ENCODE peak calls at places on chromosomes 13 and 19, in nine cellular contexts. One of them, this sample, is unnamed.

GRCh38 chr19:54461201-54462071 is 2.1 kb downstream of the LENG9 start:
- DNase-seq in prostate gland: no peak
- DNase-seq in upper lobe of right lung: no peak
- DNase-seq in brain microvascular endothelial cell: no peak
- DNase-seq in PC-9: no peak
- DNase-seq in heart right ventricle: no peak
- DNase-seq in bronchial epithelial cell: no peak
- DNase-seq in psoas muscle: peak; percentile 57
- DNase-seq in upper lobe of left lung: peak; percentile 86
- DNase-seq in this sample: no peak

GRCh38 chr13:100100115-100100879 is 11.4 kb downstream of the PCCA start:
- DNase-seq in upper lobe of right lung: no peak
- DNase-seq in bronchial epithelial cell: peak; percentile 88
- DNase-seq in heart right ventricle: peak; percentile 51
- DNase-seq in prostate gland: peak; percentile 75
- DNase-seq in upper lobe of left lung: no peak
- DNase-seq in brain microvascular endothelial cell: peak; percentile 62
- DNase-seq in PC-9: no peak
- DNase-seq in psoas muscle: no peak
- DNase-seq in this sample: peak; percentile 82

GRCh38 chr13:48782429-48782840 is 128.7 kb downstream of the CYSLTR2 start:
- DNase-seq in bronchial epithelial cell: no peak
- DNase-seq in PC-9: no peak
- DNase-seq in upper lobe of right lung: no peak
- DNase-seq in psoas muscle: no peak
- DNase-seq in prostate gland: no peak
- DNase-seq in upper lobe of left lung: no peak
- DNase-seq in heart right ventricle: no peak
- DNase-seq in brain microvascular endothelial cell: no peak
- DNase-seq in this sample: no peak

GRCh38 chr19:51784922-51785690 is 9.9 kb upstream of the FPR3 start:
- DNase-seq in brain microvascular endothelial cell: peak; percentile 32
- DNase-seq in psoas muscle: peak; percentile 67
- DNase-seq in PC-9: peak; percentile 53
- DNase-seq in upper lobe of right lung: peak; percentile 70
- DNase-seq in upper lobe of left lung: no peak
- DNase-seq in bronchial epithelial cell: peak; percentile 62
- DNase-seq in prostate gland: no peak
- DNase-seq in heart right ventricle: peak; percentile 66
- DNase-seq in this sample: no peak

GRCh38 chr13:69324109-69324886 is 783.3 kb upstream of the ATXN8OS start:
- DNase-seq in prostate gland: no peak
- DNase-seq in heart right ventricle: no peak
- DNase-seq in upper lobe of right lung: no peak
- DNase-seq in bronchial epithelial cell: peak; percentile 8
- DNase-seq in PC-9: no peak
- DNase-seq in upper lobe of left lung: no peak
- DNase-seq in psoas muscle: no peak
- DNase-seq in brain microvascular endothelial cell: no peak
- DNase-seq in this sample: no peak

GRCh38 chr19:46748325-46749109 is 2.3 kb upstream of the STRN4 start:
- DNase-seq in upper lobe of left lung: no peak
- DNase-seq in psoas muscle: peak; percentile 82
- DNase-seq in bronchial epithelial cell: peak; percentile 40
- DNase-seq in heart right ventricle: peak; percentile 64
- DNase-seq in PC-9: peak; percentile 47
- DNase-seq in upper lobe of right lung: peak; percentile 84
- DNase-seq in brain microvascular endothelial cell: peak; percentile 55
- DNase-seq in prostate gland: no peak
- DNase-seq in this sample: no peak

GRCh38 chr13:47220453-47221150 is 323.7 kb upstream of the HTR2A start:
- DNase-seq in upper lobe of left lung: no peak
- DNase-seq in PC-9: no peak
- DNase-seq in psoas muscle: no peak
- DNase-seq in brain microvascular endothelial cell: peak; percentile 32
- DNase-seq in prostate gland: no peak
- DNase-seq in upper lobe of right lung: no peak
- DNase-seq in heart right ventricle: no peak
- DNase-seq in bronchial epithelial cell: no peak
- DNase-seq in this sample: no peak

GRCh38 chr13:73189365-73189764 is 130.6 kb downstream of the KLF5 start:
- DNase-seq in upper lobe of right lung: no peak
- DNase-seq in upper lobe of left lung: no peak
- DNase-seq in bronchial epithelial cell: peak; percentile 62
- DNase-seq in heart right ventricle: no peak
- DNase-seq in PC-9: peak; percentile 62
- DNase-seq in psoas muscle: no peak
- DNase-seq in prostate gland: peak; percentile 56
- DNase-seq in brain microvascular endothelial cell: no peak
- DNase-seq in this sample: no peak

GRCh38 chr13:51249767-51250741 is 27.9 kb downstream of the FAM124A start:
- DNase-seq in prostate gland: no peak
- DNase-seq in psoas muscle: no peak
- DNase-seq in upper lobe of right lung: no peak
- DNase-seq in PC-9: no peak
- DNase-seq in upper lobe of left lung: no peak
- DNase-seq in bronchial epithelial cell: no peak
- DNase-seq in heart right ventricle: no peak
- DNase-seq in brain microvascular endothelial cell: no peak
- DNase-seq in this sample: no peak

GRCh38 chr19:58407658-58408151 is 744 bp upstream of the ZNF584 start:
- DNase-seq in upper lobe of left lung: no peak
- DNase-seq in PC-9: no peak
- DNase-seq in upper lobe of right lung: peak; percentile 67
- DNase-seq in brain microvascular endothelial cell: no peak
- DNase-seq in heart right ventricle: no peak
- DNase-seq in prostate gland: no peak
- DNase-seq in psoas muscle: no peak
- DNase-seq in bronchial epithelial cell: no peak
- DNase-seq in this sample: no peak

GRCh38 chr13:59479629-59480028 is 684.1 kb downstream of the DIAPH3 start:
- DNase-seq in PC-9: no peak
- DNase-seq in heart right ventricle: no peak
- DNase-seq in prostate gland: no peak
- DNase-seq in upper lobe of left lung: no peak
- DNase-seq in brain microvascular endothelial cell: no peak
- DNase-seq in upper lobe of right lung: no peak
- DNase-seq in bronchial epithelial cell: no peak
- DNase-seq in psoas muscle: no peak
- DNase-seq in this sample: no peak

GRCh38 chr19:49132974-49133609 is 13.7 kb downstream of the PPFIA3 start:
- DNase-seq in upper lobe of right lung: peak; percentile 79
- DNase-seq in heart right ventricle: no peak
- DNase-seq in upper lobe of left lung: peak; percentile 87
- DNase-seq in prostate gland: no peak
- DNase-seq in PC-9: peak; percentile 11
- DNase-seq in bronchial epithelial cell: no peak
- DNase-seq in psoas muscle: no peak
- DNase-seq in brain microvascular endothelial cell: no peak
- DNase-seq in this sample: no peak

GRCh38 chr19:3034194-3034844 is 5.2 kb upstream of the TLE2 start:
- DNase-seq in bronchial epithelial cell: no peak
- DNase-seq in prostate gland: no peak
- DNase-seq in heart right ventricle: no peak
- DNase-seq in upper lobe of left lung: no peak
- DNase-seq in upper lobe of right lung: no peak
- DNase-seq in PC-9: no peak
- DNase-seq in psoas muscle: no peak
- DNase-seq in brain microvascular endothelial cell: no peak
- DNase-seq in this sample: no peak

DNA sequence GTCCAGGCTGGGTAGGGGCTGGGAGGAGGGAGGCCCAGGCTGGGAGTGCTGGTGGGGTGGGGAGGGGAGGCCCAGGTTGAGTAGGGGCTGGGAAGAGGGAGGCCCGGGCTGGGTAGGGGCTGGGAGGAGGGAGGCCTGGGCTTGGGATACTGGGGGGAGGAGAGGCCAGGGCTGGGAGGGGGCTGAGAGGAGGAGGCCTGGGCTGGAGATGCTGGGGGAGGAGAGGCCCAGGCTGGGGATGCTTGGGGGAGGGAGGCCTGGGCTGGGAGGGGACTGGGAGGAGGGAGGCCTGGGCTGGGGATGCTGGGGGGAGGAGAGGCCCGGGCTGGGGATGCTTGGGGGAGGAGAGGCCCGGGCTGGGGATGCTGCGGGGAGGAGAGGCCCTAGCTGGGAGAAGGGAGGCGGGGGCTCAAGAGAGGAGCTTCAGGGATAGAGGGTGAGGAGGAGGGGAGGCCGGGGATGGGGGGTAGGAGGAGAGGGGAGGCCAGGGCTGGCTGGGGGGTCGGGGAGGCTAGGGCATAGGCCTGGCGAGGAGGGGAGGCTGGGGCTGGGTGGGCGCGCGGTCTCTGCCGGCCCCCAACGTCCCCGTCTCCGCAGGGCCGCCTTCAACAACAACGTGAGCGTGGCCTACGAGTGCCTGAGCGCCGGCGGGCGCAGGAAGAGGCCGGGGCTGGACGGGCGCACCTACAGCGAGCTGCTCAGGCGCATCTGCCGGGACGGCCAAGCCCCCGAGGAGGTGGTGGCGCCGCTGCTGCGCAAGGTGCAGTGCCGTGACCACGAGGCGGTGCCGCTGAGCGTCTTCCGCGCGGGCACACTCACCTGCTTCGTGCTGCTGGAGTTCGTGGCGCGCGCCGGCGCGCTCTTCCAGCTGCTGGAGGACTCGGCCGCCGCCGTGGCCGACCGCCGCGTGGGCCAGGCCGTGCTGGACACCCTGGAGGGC is 11.3 kb downstream of the TPGS1 start:
- DNase-seq in heart right ventricle: no peak
- DNase-seq in PC-9: no peak
- DNase-seq in brain microvascular endothelial cell: no peak
- DNase-seq in bronchial epithelial cell: no peak
- DNase-seq in prostate gland: no peak
- DNase-seq in psoas muscle: peak; percentile 48
- DNase-seq in upper lobe of right lung: no peak
- DNase-seq in upper lobe of left lung: peak; percentile 88
- DNase-seq in this sample: no peak
- TF ChIP-seq CTCF in heart right ventricle: no peak
- TF ChIP-seq CTCF in PC-9: no peak
- TF ChIP-seq CTCF in brain microvascular endothelial cell: no peak
- TF ChIP-seq CTCF in bronchial epithelial cell: peak; percentile 21
- TF ChIP-seq CTCF in prostate gland: no peak
- TF ChIP-seq CTCF in psoas muscle: no peak
- TF ChIP-seq CTCF in upper lobe of right lung: no peak
- TF ChIP-seq CTCF in upper lobe of left lung: no peak
- TF ChIP-seq CTCF in this sample: peak; percentile 6

GRCh38 chr13:113979791-113980471 is 6.1 kb upstream of the C13orf46 start:
- DNase-seq in upper lobe of right lung: peak; percentile 44
- DNase-seq in upper lobe of left lung: no peak
- DNase-seq in PC-9: no peak
- DNase-seq in prostate gland: no peak
- DNase-seq in heart right ventricle: no peak
- DNase-seq in brain microvascular endothelial cell: no peak
- DNase-seq in psoas muscle: peak; percentile 23
- DNase-seq in bronchial epithelial cell: no peak
- DNase-seq in this sample: no peak
- H3K36me3 ChIP-seq in upper lobe of right lung: peaks cover 25% of the 10 kb centered on the region
- H3K36me3 ChIP-seq in upper lobe of left lung: peaks cover 63% of the 10 kb centered on the region
- H3K36me3 ChIP-seq in PC-9: no peaks in the 10 kb centered on the region
- H3K36me3 ChIP-seq in prostate gland: no peaks in the 10 kb centered on the region
- H3K36me3 ChIP-seq in heart right ventricle: peaks cover 66% of the 10 kb centered on the region
- H3K36me3 ChIP-seq in brain microvascular endothelial cell: peaks cover 41% of the 10 kb centered on the region
- H3K36me3 ChIP-seq in psoas muscle: peaks cover 58% of the 10 kb centered on the region
- H3K36me3 ChIP-seq in bronchial epithelial cell: no peaks in the 10 kb centered on the region
- H3K36me3 ChIP-seq in this sample: peaks cover 3% of the 10 kb centered on the region

GRCh38 chr19:38685666-38686529 is 38.4 kb downstream of the ACTN4 start:
- DNase-seq in psoas muscle: no peak
- DNase-seq in heart right ventricle: no peak
- DNase-seq in upper lobe of left lung: no peak
- DNase-seq in brain microvascular endothelial cell: peak; percentile 70
- DNase-seq in bronchial epithelial cell: peak; percentile 50
- DNase-seq in upper lobe of right lung: no peak
- DNase-seq in PC-9: peak; percentile 80
- DNase-seq in prostate gland: no peak
- DNase-seq in this sample: no peak
- TF ChIP-seq CTCF in psoas muscle: peak; percentile 51
- TF ChIP-seq CTCF in heart right ventricle: peak; percentile 55
- TF ChIP-seq CTCF in upper lobe of left lung: peak; percentile 83
- TF ChIP-seq CTCF in brain microvascular endothelial cell: peak; percentile 80
- TF ChIP-seq CTCF in bronchial epithelial cell: peak; percentile 54
- TF ChIP-seq CTCF in upper lobe of right lung: peak; percentile 43
- TF ChIP-seq CTCF in PC-9: peak; percentile 48
- TF ChIP-seq CTCF in prostate gland: peak; percentile 52
- TF ChIP-seq CTCF in this sample: peak; percentile 53

GRCh38 chr19:35270381-35270811 is 1.6 kb downstream of the USF2 start:
- DNase-seq in heart right ventricle: no peak
- DNase-seq in prostate gland: no peak
- DNase-seq in psoas muscle: peak; percentile 36
- DNase-seq in bronchial epithelial cell: no peak
- DNase-seq in upper lobe of left lung: peak; percentile 67
- DNase-seq in PC-9: no peak
- DNase-seq in brain microvascular endothelial cell: no peak
- DNase-seq in upper lobe of right lung: no peak
- DNase-seq in this sample: no peak

GRCh38 chr19:35271546-35271945 is 2.8 kb downstream of the USF2 start:
- DNase-seq in upper lobe of left lung: no peak
- DNase-seq in PC-9: no peak
- DNase-seq in bronchial epithelial cell: no peak
- DNase-seq in heart right ventricle: no peak
- DNase-seq in brain microvascular endothelial cell: no peak
- DNase-seq in psoas muscle: peak; percentile 31
- DNase-seq in prostate gland: no peak
- DNase-seq in upper lobe of right lung: no peak
- DNase-seq in this sample: no peak

GRCh38 chr19:35273686-35274259 is 5.0 kb downstream of the USF2 start:
- DNase-seq in psoas muscle: no peak
- DNase-seq in bronchial epithelial cell: no peak
- DNase-seq in heart right ventricle: no peak
- DNase-seq in PC-9: no peak
- DNase-seq in prostate gland: no peak
- DNase-seq in upper lobe of right lung: no peak
- DNase-seq in brain microvascular endothelial cell: no peak
- DNase-seq in upper lobe of left lung: no peak
- DNase-seq in this sample: no peak

GRCh38 chr19:35272954-35273649 is 4.3 kb downstream of the USF2 start:
- DNase-seq in heart right ventricle: no peak
- DNase-seq in upper lobe of right lung: no peak
- DNase-seq in bronchial epithelial cell: no peak
- DNase-seq in PC-9: no peak
- DNase-seq in upper lobe of left lung: no peak
- DNase-seq in brain microvascular endothelial cell: no peak
- DNase-seq in prostate gland: no peak
- DNase-seq in psoas muscle: no peak
- DNase-seq in this sample: no peak

DNA sequence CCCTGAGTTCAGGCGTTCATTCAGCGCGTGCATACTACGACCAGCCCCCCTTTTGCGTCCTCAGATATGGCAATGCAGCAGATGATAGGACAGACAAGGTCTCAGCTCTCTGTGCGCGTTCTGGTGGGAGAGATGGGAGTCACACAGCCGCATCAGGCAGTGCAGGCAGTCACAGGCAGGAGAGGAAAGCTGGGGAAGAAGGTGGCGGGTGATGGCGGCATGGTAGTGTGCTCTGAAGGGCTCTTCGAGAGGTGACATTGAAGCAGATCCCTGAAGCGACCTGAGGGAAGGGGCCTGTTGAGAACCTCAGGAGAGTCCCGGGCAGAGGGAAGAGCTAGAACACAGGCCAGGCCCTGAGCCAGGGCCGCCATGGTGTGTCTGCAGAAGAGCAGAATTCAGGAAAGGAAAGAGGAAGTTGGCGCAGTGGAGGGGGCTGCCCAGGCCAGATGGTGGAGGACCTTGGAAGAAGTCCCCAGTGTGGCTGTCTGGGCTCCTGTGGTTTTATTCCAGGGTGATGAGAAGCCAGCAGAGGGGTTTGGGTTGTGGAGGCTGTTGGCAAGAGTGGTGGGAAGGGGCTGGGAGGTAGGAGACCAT is 3.5 kb downstream of the USF2 start:
- DNase-seq in upper lobe of right lung: no peak
- DNase-seq in bronchial epithelial cell: no peak
- DNase-seq in upper lobe of left lung: no peak
- DNase-seq in prostate gland: no peak
- DNase-seq in heart right ventricle: no peak
- DNase-seq in PC-9: no peak
- DNase-seq in psoas muscle: no peak
- DNase-seq in brain microvascular endothelial cell: no peak
- DNase-seq in this sample: no peak
- H3K36me3 ChIP-seq in upper lobe of right lung: peaks cover 69% of the 10 kb centered on the region
- H3K36me3 ChIP-seq in bronchial epithelial cell: peaks cover 34% of the 10 kb centered on the region
- H3K36me3 ChIP-seq in upper lobe of left lung: peaks cover 70% of the 10 kb centered on the region
- H3K36me3 ChIP-seq in prostate gland: peaks cover 7% of the 10 kb centered on the region
- H3K36me3 ChIP-seq in heart right ventricle: peaks cover 74% of the 10 kb centered on the region
- H3K36me3 ChIP-seq in PC-9: peaks cover 17% of the 10 kb centered on the region
- H3K36me3 ChIP-seq in psoas muscle: peaks cover 71% of the 10 kb centered on the region
- H3K36me3 ChIP-seq in brain microvascular endothelial cell: peaks cover 30% of the 10 kb centered on the region
- H3K36me3 ChIP-seq in this sample: peaks cover 3% of the 10 kb centered on the region

This sample was measured in kidney epithelial cell.